ENCODE peak calls at places on chromosomes 7 and 10, in five cellular contexts. C is transverse colon; N is activated naive CD8-positive, alpha-beta T cell treated with anti-CD3 and anti-CD28 coated beads for 36 hours; Q is globus pallidus; O is RPMI7951. A is an unnamed sample.

GRCh38 chr7:14637968-14638367 is 264.6 kb downstream of the DGKB start:
- DNase-seq in C (no peak), N (no peak), Q (no peak), O (no peak), A (no peak)

GRCh38 chr7:126940723-126941307 is 311.9 kb downstream of the GRM8 start:
- DNase-seq in C (no peak), N (no peak), Q (no peak), O (no peak), A (no peak)

GRCh38 chr10:63629363-63630084 is 108.3 kb downstream of the REEP3 start:
- DNase-seq in C (peak; percentile 96), N (peak; percentile 81), Q (peak; percentile 96), O (peak; percentile 99), A (peak; percentile 81)

GRCh38 chr7:34357068-34357467 is 300.9 kb upstream of the NPSR1 start:
- DNase-seq in C (no peak), N (no peak), Q (no peak), O (peak; percentile 65), A (no peak)

GRCh38 chr10:114638874-114639625 is 19.0 kb downstream of the ABLIM1 start:
- DNase-seq in C (no peak), N (no peak), Q (no peak), O (peak; percentile 70), A (no peak)

GRCh38 chr7:80918909-80919721 is at the start of gene SEMA3C:
- DNase-seq in C (peak; percentile 90), N (peak; percentile 55), Q (peak; percentile 92), O (peak; percentile 97), A (no peak)

GRCh38 chr7:137086896-137087295 is 218.4 kb downstream of the CHRM2 start:
- DNase-seq in C (no peak), N (no peak), Q (no peak), O (no peak), A (no peak)

GRCh38 chr10:129057856-129058663 is 409.0 kb upstream of the MGMT start:
- DNase-seq in C (peak; percentile 57), N (peak; percentile 57), Q (no peak), O (no peak), A (peak; percentile 93)

GRCh38 chr7:149799397-149800168 is 26.2 kb upstream of the ZNF467 start:
- DNase-seq in C (peak; percentile 54), N (peak; percentile 53), Q (no peak), O (no peak), A (peak; percentile 61)